ENCODE peak calls at places on chromosomes 1 and 21, in ten cellular contexts. O is RWPE1; A is stimulated activated CD8-positive, alpha-beta memory T cell treated with anti-CD3 and anti-CD28 coated beads, Interleukin-4, amount 100 ng/mL, for 24 hours; Y is stimulated activated CD4-positive, alpha-beta T cell treated with anti-CD3 and anti-CD28 coated beads, Interleukin-15, amount 100 ng/mL, for 1 hour; J is lower leg skin; Q is ELF-1; E is activated CD4-positive, alpha-beta T cell treated with anti-CD3 and anti-CD28 coated beads, Interleukin-2, amount 10 ng/mL, durations not matched to agents 7 days and 5 days; L is HCT116; C is MV-4-11; U is colonic mucosa. N is an unnamed sample.

GRCh38 chr1:156303241-156303640 is 4.1 kb upstream of the VHLL start:
- DNase-seq in O (no peak), A (no peak), Y (no peak), J (no peak), Q (no peak), E (no peak), L (no peak), C (no peak), U (no peak), N (no peak)

GRCh38 chr21:37907076-37907475 is 9.2 kb downstream of the KCNJ6 start:
- DNase-seq in O (no peak), A (no peak), Y (no peak), J (no peak), Q (no peak), E (no peak), L (no peak), C (no peak), U (no peak), N (no peak)

GRCh38 chr1:247360991-247361721 is 29.5 kb upstream of the ZNF496 start:
- DNase-seq in O (no peak), A (no peak), Y (no peak), J (no peak), Q (no peak), E (no peak), L (no peak), C (peak), U (peak), N (no peak)

GRCh38 chr1:213984387-213985180 is 3.2 kb upstream of the PROX1 start:
- DNase-seq in O (no peak), A (no peak), Y (no peak), J (no peak), Q (peak), E (no peak), L (no peak), C (no peak), U (no peak), N (no peak)

GRCh38 chr1:66438062-66438970 is 95.6 kb upstream of the SGIP1 start:
- DNase-seq in O (no peak), A (no peak), Y (no peak), J (no peak), Q (no peak), E (no peak), L (no peak), C (peak), U (no peak), N (no peak)

GRCh38 chr21:33541105-33541711 is 709 bp downstream of the GART start:
- DNase-seq in O (no peak), A (no peak), Y (no peak), J (no peak), Q (peak), E (no peak), L (no peak), C (no peak), U (peak), N (peak)

GRCh38 chr1:61157420-61157987 is 75.1 kb downstream of the NFIA start:
- DNase-seq in O (no peak), A (no peak), Y (no peak), J (no peak), Q (no peak), E (peak), L (no peak), C (peak), U (no peak), N (no peak)

GRCh38 chr1:176987016-176987415 is 177.5 kb downstream of the ASTN1 start:
- DNase-seq in O (no peak), A (no peak), Y (no peak), J (no peak), Q (no peak), E (no peak), L (no peak), C (no peak), U (no peak), N (no peak)

GRCh38 chr1:84996846-84997666 is at the start of gene MCOLN2:
- DNase-seq in O (peak), A (peak), Y (peak), J (no peak), Q (peak), E (peak), L (no peak), C (no peak), U (peak), N (peak)

GRCh38 chr1:164836614-164837018 is 277.6 kb downstream of the PBX1 start:
- DNase-seq in O (no peak), A (no peak), Y (no peak), J (no peak), Q (no peak), E (no peak), L (no peak), C (no peak), U (no peak), N (no peak)

GRCh38 chr1:62425041-62425440 is 11.8 kb upstream of the USP1 start:
- DNase-seq in O (no peak), A (no peak), Y (no peak), J (no peak), Q (no peak), E (no peak), L (no peak), C (no peak), U (no peak), N (no peak)

GRCh38 chr1:188715566-188715965 is 1762.1 kb downstream of the BRINP3 start:
- DNase-seq in O (no peak), A (no peak), Y (no peak), J (no peak), Q (no peak), E (no peak), L (peak), C (no peak), U (no peak), N (no peak)

GRCh38 chr1:236326432-236326831 is 44.7 kb upstream of the ERO1B start:
- DNase-seq in O (no peak), A (no peak), Y (no peak), J (no peak), Q (no peak), E (no peak), L (no peak), C (no peak), U (no peak), N (no peak)

GRCh38 chr1:94544706-94545490 is 3.3 kb upstream of the F3 start:
- DNase-seq in O (no peak), A (no peak), Y (no peak), J (no peak), Q (no peak), E (no peak), L (no peak), C (no peak), U (no peak), N (no peak)

GRCh38 chr1:8873506-8874229 is 4.8 kb downstream of the ENO1 start:
- DNase-seq in O (peak), A (peak), Y (peak), J (peak), Q (peak), E (peak), L (peak), C (peak), U (peak), N (peak)

GRCh38 chr1:230517786-230518185 is 91.7 kb upstream of the PGBD5 start:
- DNase-seq in O (peak), A (no peak), Y (no peak), J (no peak), Q (no peak), E (no peak), L (no peak), C (no peak), U (no peak), N (no peak)

GRCh38 chr1:92916899-92917298 is 44.4 kb downstream of the DIPK1A start:
- DNase-seq in O (no peak), A (no peak), Y (no peak), J (no peak), Q (no peak), E (no peak), L (no peak), C (no peak), U (no peak), N (no peak)

GRCh38 chr1:22500476-22500875 is 48.8 kb downstream of the ZBTB40 start:
- DNase-seq in O (peak), A (no peak), Y (no peak), J (no peak), Q (peak), E (no peak), L (peak), C (no peak), U (peak), N (no peak)

N was measured in activated naive CD8-positive, alpha-beta T cell treated with anti-CD3 and anti-CD28 coated beads, Interleukin-2, amount 50 U/mL, for 24 hours.